ENCODE peak calls at places on chromosomes 7 and 10, in four cellular contexts. One of them, this sample, is unnamed. For H3K4me1 and H3K9me3, the result is how much of the 10 kb centered on the place peaks cover.

GRCh38 chr10:45373003-45373782 is 823 bp upstream of the ALOX5 start:
- DNase-seq in HAP-1: peak
- DNase-seq in mucosa of descending colon: peak
- DNase-seq in aorta: no peak
- DNase-seq in this sample: no peak

GRCh38 chr10:13536674-13537366 is 8.0 kb upstream of the BEND7 start:
- DNase-seq in HAP-1: peak
- DNase-seq in mucosa of descending colon: peak
- DNase-seq in aorta: no peak
- DNase-seq in this sample: peak

GRCh38 chr10:17747883-17748550 is 4.0 kb upstream of the TMEM236 start:
- DNase-seq in HAP-1: no peak
- DNase-seq in mucosa of descending colon: no peak
- DNase-seq in aorta: no peak
- DNase-seq in this sample: no peak

GRCh38 chr7:13990984-13991790 is 1.7 kb upstream of the ETV1 start:
- DNase-seq in HAP-1: peak
- DNase-seq in mucosa of descending colon: peak
- DNase-seq in aorta: peak
- DNase-seq in this sample: peak

GRCh38 chr7:27793780-27794179 is 53.8 kb downstream of the TAX1BP1 start:
- DNase-seq in HAP-1: no peak
- DNase-seq in mucosa of descending colon: no peak
- DNase-seq in aorta: no peak
- DNase-seq in this sample: peak

GRCh38 chr10:129851941-129852650 is 112.0 kb downstream of the EBF3 start:
- DNase-seq in HAP-1: no peak
- DNase-seq in mucosa of descending colon: no peak
- DNase-seq in aorta: no peak
- DNase-seq in this sample: no peak

GRCh38 chr10:122292376-122292775 is 21.3 kb downstream of the BTBD16 start:
- DNase-seq in HAP-1: no peak
- DNase-seq in mucosa of descending colon: no peak
- DNase-seq in aorta: no peak
- DNase-seq in this sample: no peak

GRCh38 chr10:86222336-86222650 is 144.3 kb downstream of the GRID1 start:
- DNase-seq in HAP-1: no peak
- DNase-seq in mucosa of descending colon: no peak
- DNase-seq in aorta: peak
- DNase-seq in this sample: no peak

GRCh38 chr10:91049961-91050360 is 129.1 kb upstream of the ANKRD1 start:
- DNase-seq in HAP-1: no peak
- DNase-seq in mucosa of descending colon: no peak
- DNase-seq in aorta: no peak
- DNase-seq in this sample: no peak

GRCh38 chr10:71816421-71816851 is 34.6 kb downstream of the PSAP start:
- DNase-seq in HAP-1: no peak
- DNase-seq in mucosa of descending colon: no peak
- DNase-seq in aorta: peak
- DNase-seq in this sample: no peak

GRCh38 chr10:48572414-48572813 is 32.5 kb downstream of the ARHGAP22 start:
- DNase-seq in HAP-1: no peak
- DNase-seq in mucosa of descending colon: no peak
- DNase-seq in aorta: no peak
- DNase-seq in this sample: peak

GRCh38 chr10:122525788-122526187 is 34.8 kb upstream of the DMBT1 start:
- DNase-seq in HAP-1: no peak
- DNase-seq in mucosa of descending colon: no peak
- DNase-seq in aorta: no peak
- DNase-seq in this sample: no peak

GRCh38 chr7:81231203-81231922 is 312.5 kb upstream of the SEMA3C start:
- DNase-seq in HAP-1: no peak
- DNase-seq in mucosa of descending colon: no peak
- DNase-seq in aorta: no peak
- DNase-seq in this sample: no peak

GRCh38 chr10:19811517-19811916 is 4.7 kb upstream of the PLXDC2 start:
- DNase-seq in HAP-1: peak
- DNase-seq in mucosa of descending colon: no peak
- DNase-seq in aorta: no peak
- DNase-seq in this sample: peak

GRCh38 chr7:117072620-117073118 is 119.4 kb downstream of the ST7 start:
- DNase-seq in HAP-1: no peak
- DNase-seq in mucosa of descending colon: no peak
- DNase-seq in aorta: peak
- DNase-seq in this sample: peak

GRCh38 chr7:369981-370621 is 80.1 kb downstream of the FOXL3 start:
- DNase-seq in HAP-1: no peak
- DNase-seq in mucosa of descending colon: peak
- DNase-seq in aorta: peak
- DNase-seq in this sample: peak

DNA sequence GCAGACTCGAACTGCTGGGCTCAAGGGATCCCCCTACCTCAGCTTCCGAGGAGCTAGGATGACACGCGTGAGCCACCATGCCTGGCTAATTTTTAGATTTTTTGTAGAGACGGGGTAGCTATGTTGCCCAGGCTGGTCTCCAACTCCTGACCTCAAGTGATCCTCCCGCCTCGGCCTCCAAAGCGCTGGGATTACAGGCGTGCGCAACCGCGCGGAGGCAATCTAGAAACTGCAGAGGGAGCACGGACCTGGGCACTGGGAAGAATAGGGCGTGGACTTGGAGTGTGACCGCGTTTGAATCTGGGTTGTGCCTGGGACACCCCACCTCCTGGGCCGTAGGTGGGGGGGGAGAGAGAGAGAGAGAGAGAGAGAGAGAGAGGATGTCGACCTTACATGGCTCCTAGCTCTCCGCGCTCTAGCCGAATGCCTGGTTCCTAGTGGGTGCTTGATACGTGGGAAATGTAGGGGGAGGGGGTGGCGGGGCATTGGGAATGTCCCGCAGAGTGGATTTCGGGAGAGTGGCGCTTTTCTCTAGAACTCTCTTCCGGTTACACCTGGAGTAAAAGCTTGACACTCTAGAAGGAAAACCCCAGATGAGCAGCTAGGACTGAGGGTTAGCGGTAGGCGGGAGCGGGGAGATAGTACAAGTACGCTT is 1.2 kb upstream of the MAP3K8 start:
- DNase-seq in HAP-1: peak
- DNase-seq in mucosa of descending colon: peak
- DNase-seq in aorta: no peak
- DNase-seq in this sample: peak
- H3K4me1 ChIP-seq in HAP-1: under half
- H3K4me1 ChIP-seq in mucosa of descending colon: under half
- H3K4me1 ChIP-seq in aorta: under half
- H3K4me1 ChIP-seq in this sample: under half

DNA sequence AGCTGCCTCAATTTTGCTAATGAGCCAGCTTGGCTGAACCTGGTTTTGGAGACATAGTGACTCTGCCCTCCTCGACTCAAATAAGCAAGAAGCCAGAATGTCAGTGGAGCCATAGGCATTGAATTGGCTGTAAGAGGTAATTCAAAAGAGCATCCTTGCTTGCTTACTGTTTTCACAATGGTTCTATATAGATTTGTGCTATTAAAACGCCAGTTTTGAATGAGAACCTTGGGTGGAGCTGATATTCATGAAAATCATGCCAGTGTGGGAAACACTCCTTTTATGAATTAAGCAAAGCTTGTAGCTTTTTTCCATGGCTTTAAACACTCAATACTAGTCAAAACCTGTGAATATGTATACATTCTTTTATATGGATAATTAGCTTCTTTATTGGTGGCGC is 252.5 kb downstream of the SLC25A13 start:
- DNase-seq in HAP-1: peak
- DNase-seq in mucosa of descending colon: no peak
- DNase-seq in aorta: no peak
- DNase-seq in this sample: no peak
- H3K9me3 ChIP-seq in HAP-1: under half
- H3K9me3 ChIP-seq in mucosa of descending colon: under half
- H3K9me3 ChIP-seq in aorta: under half
- H3K9me3 ChIP-seq in this sample: under half

DNA sequence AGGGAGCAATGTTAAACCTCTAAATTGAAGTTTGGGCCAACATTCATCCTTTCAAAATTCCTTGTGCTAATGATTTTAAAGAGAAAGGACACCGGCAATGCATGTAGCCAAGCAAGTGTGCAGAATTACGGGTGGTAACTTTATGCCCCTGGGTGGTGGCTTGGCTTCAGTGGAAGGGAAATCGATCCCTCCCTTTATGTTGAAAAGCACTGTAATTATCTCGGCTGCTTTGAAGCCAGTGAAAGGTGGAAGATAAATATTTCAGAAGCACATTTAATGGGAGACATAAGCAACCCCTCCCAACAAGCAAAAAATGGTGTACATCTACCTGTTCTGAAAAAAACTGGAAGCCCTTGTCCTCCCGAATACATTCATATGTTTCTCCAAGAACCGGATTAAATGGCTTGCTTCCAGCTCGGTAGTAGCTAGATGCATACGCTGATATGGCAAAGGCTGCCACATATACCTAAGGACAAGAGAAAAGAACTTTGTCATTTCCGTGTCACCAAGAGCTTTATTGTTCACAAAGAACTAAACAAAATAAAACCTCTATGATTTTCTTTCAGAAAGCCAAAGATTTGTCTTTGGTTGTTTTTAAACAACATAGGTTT is 73.3 kb upstream of the GSDME start:
- DNase-seq in HAP-1: no peak
- DNase-seq in mucosa of descending colon: no peak
- DNase-seq in aorta: no peak
- DNase-seq in this sample: no peak
- H3K4me1 ChIP-seq in HAP-1: under half
- H3K4me1 ChIP-seq in mucosa of descending colon: under half
- H3K4me1 ChIP-seq in aorta: under half
- H3K4me1 ChIP-seq in this sample: half or more

GRCh38 chr10:97060441-97061084 is 125.2 kb downstream of the SLIT1 start:
- DNase-seq in HAP-1: no peak
- DNase-seq in mucosa of descending colon: no peak
- DNase-seq in aorta: peak
- DNase-seq in this sample: no peak

GRCh38 chr10:97059872-97060205 is 125.9 kb downstream of the SLIT1 start:
- DNase-seq in HAP-1: no peak
- DNase-seq in mucosa of descending colon: no peak
- DNase-seq in aorta: peak
- DNase-seq in this sample: no peak

GRCh38 chr10:97057836-97058235 is 127.9 kb downstream of the SLIT1 start:
- DNase-seq in HAP-1: no peak
- DNase-seq in mucosa of descending colon: no peak
- DNase-seq in aorta: peak
- DNase-seq in this sample: no peak

GRCh38 chr10:97059006-97059871 is 126.5 kb downstream of the SLIT1 start:
- DNase-seq in HAP-1: no peak
- DNase-seq in mucosa of descending colon: no peak
- DNase-seq in aorta: peak
- DNase-seq in this sample: no peak

GRCh38 chr10:97058521-97058920 is 127.2 kb downstream of the SLIT1 start:
- DNase-seq in HAP-1: no peak
- DNase-seq in mucosa of descending colon: no peak
- DNase-seq in aorta: peak
- DNase-seq in this sample: no peak
- H3K9me3 ChIP-seq in HAP-1: under half
- H3K9me3 ChIP-seq in mucosa of descending colon: under half
- H3K9me3 ChIP-seq in aorta: under half
- H3K9me3 ChIP-seq in this sample: under half

DNA sequence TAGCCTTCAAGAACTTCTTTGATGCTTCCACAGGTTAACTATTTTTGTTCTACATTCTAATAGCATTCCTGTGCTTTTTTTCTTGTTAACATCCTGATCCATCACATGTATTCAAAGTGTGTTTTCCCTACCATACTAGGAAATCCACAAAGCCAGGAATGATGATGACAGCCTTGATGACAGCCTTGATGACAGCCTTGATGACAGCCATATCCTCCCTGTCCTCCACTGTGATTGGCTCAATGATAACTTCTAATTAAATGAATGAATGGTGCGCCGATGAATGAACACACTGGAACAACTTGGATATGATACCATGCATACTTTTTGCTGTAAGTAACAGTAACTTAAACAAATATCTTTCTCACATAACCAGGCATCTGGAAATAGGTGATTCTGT is 8.3 kb upstream of the TACR2 start:
- DNase-seq in HAP-1: no peak
- DNase-seq in mucosa of descending colon: no peak
- DNase-seq in aorta: no peak
- DNase-seq in this sample: no peak
- H3K4me1 ChIP-seq in HAP-1: under half
- H3K4me1 ChIP-seq in mucosa of descending colon: under half
- H3K4me1 ChIP-seq in aorta: under half
- H3K4me1 ChIP-seq in this sample: under half

GRCh38 chr10:113207924-113208323 is 257.9 kb downstream of the TCF7L2 start:
- DNase-seq in HAP-1: no peak
- DNase-seq in mucosa of descending colon: no peak
- DNase-seq in aorta: no peak
- DNase-seq in this sample: no peak
- H3K9me3 ChIP-seq in HAP-1: under half
- H3K9me3 ChIP-seq in mucosa of descending colon: under half
- H3K9me3 ChIP-seq in aorta: under half
- H3K9me3 ChIP-seq in this sample: under half